ENCODE peak calls at places on chromosomes 4 and X, in seven cellular contexts. N is glutamatergic neuron; L is stimulated activated CD4-positive, alpha-beta T cell treated with anti-CD3 and anti-CD28 coated beads, TNF-alpha, amount 100 ng/mL, for 24 hours; A is foreskin fibroblast; Q is tibial artery; H is activated CD4-positive, alpha-beta T cell treated with anti-CD3 and anti-CD28 coated beads, Interleukin-2, amount 10 ng/mL, durations not matched to agents 7 days and 5 days; M is H9. E is an unnamed sample.

GRCh38 chr4:1022739-1023066 is 11.3 kb downstream of the FGFRL1 start:
- DNase-seq in H (no peak), M (no peak), N (no peak), A (no peak), Q (no peak), L (no peak), E (no peak)

GRCh38 chr4:182306792-182307507 is 63.7 kb downstream of the TENM3 start:
- DNase-seq in H (no peak), M (no peak), Q (no peak), L (no peak), N (no peak), A (peak), E (no peak)

GRCh38 chr4:53937918-53938317 is 126.5 kb downstream of the CHIC2 start:
- DNase-seq in H (no peak), Q (no peak), L (no peak), N (no peak), M (no peak), A (peak), E (no peak)

GRCh38 chr4:139453041-139453370 is 915 bp upstream of the RAB33B start:
- DNase-seq in L (no peak), Q (no peak), M (no peak), N (no peak), A (no peak), H (peak), E (no peak)

GRCh38 chrX:5399403-5399802 is 829.3 kb downstream of the NLGN4X start:
- DNase-seq in N (no peak), L (no peak), Q (no peak), H (no peak), M (no peak), A (no peak), E (no peak)

GRCh38 chr4:8851321-8852117 is 20.1 kb downstream of the HMX1 start:
- DNase-seq in M (no peak), N (peak), Q (no peak), L (no peak), H (no peak), A (no peak), E (no peak)

GRCh38 chr4:156991161-156991560 is 19.6 kb upstream of the PDGFC start:
- DNase-seq in Q (no peak), M (no peak), A (no peak), N (no peak), L (no peak), H (no peak), E (no peak)

GRCh38 chr4:88938138-88938537 is 118.8 kb downstream of the FAM13A start:
- DNase-seq in L (no peak), Q (no peak), M (no peak), H (no peak), A (peak), N (no peak), E (no peak)

GRCh38 chr4:15295421-15296162 is 132.2 kb upstream of the C1QTNF7 start:
- DNase-seq in A (peak), L (no peak), H (no peak), Q (no peak), N (no peak), M (no peak), E (no peak)

GRCh38 chr4:17934286-17934685 is 87.3 kb downstream of the LCORL start:
- DNase-seq in H (no peak), M (no peak), Q (no peak), A (peak), N (no peak), L (no peak), E (no peak)

GRCh38 chr4:135739354-135739753 is 1537.8 kb upstream of the PABPC4L start:
- DNase-seq in M (no peak), H (no peak), A (no peak), Q (no peak), L (no peak), N (no peak), E (no peak)

GRCh38 chrX:153387345-153387744 is 13.8 kb downstream of the PNMA6E start:
- DNase-seq in H (no peak), Q (no peak), M (peak), L (no peak), N (no peak), A (no peak), E (no peak)

GRCh38 chrX:24343719-24344118 is 16.7 kb upstream of the SUPT20HL1 start:
- DNase-seq in L (no peak), N (no peak), Q (no peak), H (peak), A (no peak), M (no peak), E (no peak)

GRCh38 chr4:102535398-102536082 is 34.4 kb downstream of the NFKB1 start:
- DNase-seq in Q (no peak), M (no peak), L (no peak), A (peak), H (no peak), N (no peak), E (no peak)

GRCh38 chr4:189202869-189203271 is 737.8 kb upstream of the FRG1 start:
- DNase-seq in N (no peak), L (no peak), A (peak), Q (no peak), M (no peak), H (no peak), E (no peak)

GRCh38 chr4:175705407-175705806 is 106.7 kb downstream of the GPM6A start:
- DNase-seq in M (peak), H (no peak), Q (no peak), L (no peak), A (no peak), N (peak), E (peak)

GRCh38 chr4:168474660-168475320 is 5.5 kb downstream of the DDX60L start:
- DNase-seq in Q (no peak), N (no peak), A (peak), M (no peak), L (no peak), H (no peak), E (no peak)

GRCh38 chr4:146382194-146382593 is 139.5 kb downstream of the SLC10A7 start:
- DNase-seq in H (no peak), M (no peak), A (no peak), Q (no peak), L (no peak), N (no peak), E (no peak)

GRCh38 chr4:127781303-127782024 is 658 bp upstream of the HSPA4L start:
- DNase-seq in Q (peak), L (no peak), M (no peak), A (peak), N (peak), H (peak), E (peak)

GRCh38 chr4:52780627-52781354 is 29.6 kb upstream of the ERVMER34-1 start:
- DNase-seq in M (no peak), A (peak), H (no peak), Q (no peak), N (no peak), L (no peak), E (no peak)

GRCh38 chr4:126558596-126558995 is 1074.2 kb upstream of the INTU start:
- DNase-seq in L (no peak), A (peak), N (no peak), Q (no peak), H (no peak), M (no peak), E (no peak)

GRCh38 chrX:103276581-103277002 is at the start of gene TCEAL5:
- DNase-seq in M (no peak), A (no peak), H (no peak), N (peak), Q (no peak), L (no peak), E (no peak)

GRCh38 chrX:72129661-72130060 is 2.1 kb downstream of the RTL5 start:
- DNase-seq in L (no peak), H (no peak), N (no peak), A (no peak), Q (no peak), M (no peak), E (no peak)

GRCh38 chrX:113400193-113400704 is 559.6 kb upstream of the AMOT start:
- DNase-seq in M (peak), Q (no peak), L (no peak), H (no peak), N (no peak), A (no peak), E (no peak)

GRCh38 chrX:153981771-153982533 is 9.4 kb downstream of the TMEM187 start:
- DNase-seq in H (peak), Q (peak), M (no peak), A (peak), L (no peak), N (no peak), E (no peak)

GRCh38 chr4:92506933-92507332 is 203.2 kb downstream of the GRID2 start:
- DNase-seq in M (no peak), A (no peak), H (no peak), Q (no peak), L (no peak), N (no peak), E (no peak)

GRCh38 chrX:17788439-17788838 is 51.1 kb downstream of the SCML1 start:
- DNase-seq in M (peak), A (peak), N (peak), L (peak), H (peak), Q (no peak), E (peak)

GRCh38 chrX:39854772-39855747 is 242.7 kb downstream of the BCOR start:
- DNase-seq in L (peak), A (no peak), M (no peak), Q (no peak), N (no peak), H (peak), E (no peak)

GRCh38 chrX:105190252-105190853 is 30.1 kb downstream of the TEX13A start:
- DNase-seq in Q (no peak), H (peak), N (no peak), L (no peak), M (no peak), A (peak), E (no peak)

GRCh38 chrX:1397001-1397400 is 5.1 kb upstream of the SLC25A6 start:
- DNase-seq in A (no peak), M (no peak), L (no peak), N (peak), Q (no peak), H (no peak), E (peak)

GRCh38 chrX:152157042-152157441 is 18.7 kb upstream of the MAGEA10 start:
- DNase-seq in M (no peak), H (no peak), N (no peak), L (no peak), A (no peak), Q (no peak), E (no peak)

GRCh38 chrX:70398899-70399298 is 24.2 kb upstream of the GDPD2 start:
- DNase-seq in L (no peak), H (peak), M (no peak), N (no peak), Q (no peak), A (peak), E (no peak)

GRCh38 chr4:107283587-107284559 is 247.8 kb upstream of the DKK2 start:
- DNase-seq in A (peak), Q (no peak), M (no peak), H (no peak), L (no peak), N (no peak), E (no peak)

GRCh38 chrX:85590638-85591037 is 211.2 kb upstream of the POF1B start:
- DNase-seq in H (no peak), A (no peak), L (no peak), N (no peak), Q (no peak), M (peak), E (no peak)

GRCh38 chr4:3256230-3257124 is 7.5 kb downstream of the MSANTD1 start:
- DNase-seq in N (no peak), L (no peak), Q (peak), M (peak), H (no peak), A (no peak), E (no peak)

GRCh38 chr4:26302390-26302897 is 18.4 kb upstream of the RBPJ start:
- DNase-seq in L (no peak), M (no peak), H (no peak), A (no peak), N (no peak), Q (no peak), E (no peak)

GRCh38 chr4:39616651-39617050 is 22.0 kb downstream of the SMIM14 start:
- DNase-seq in M (no peak), A (peak), Q (no peak), L (no peak), N (no peak), H (no peak), E (no peak)

GRCh38 chr4:136443006-136443405 is 1089.3 kb downstream of the PCDH18 start:
- DNase-seq in N (no peak), Q (no peak), H (no peak), M (no peak), L (no peak), A (no peak), E (no peak)

GRCh38 chr4:186726440-186727148 is 2.9 kb upstream of the FAT1 start:
- DNase-seq in M (peak), H (no peak), A (peak), L (no peak), N (peak), Q (peak), E (peak)

E was measured in heart right ventricle.